ENCODE peak calls at places on chromosomes 7 and 10, in seven cellular contexts. R is activated CD4-positive, alpha-beta T cell treated with anti-CD3 and anti-CD28 coated beads, Interleukin-2, amount 10 ng/mL, durations not matched to agents 7 days and 5 days; E is hepatocyte; U is fibroblast of lung; J is T-helper 9 cell; O is NCI-H526 treated with DMSO at 0.1 percent for 48 hours; A is GM13977. H is an unnamed sample.
A peak's percentile ranks its signal among the peaks of the same experiment; 100 is the strongest.

GRCh38 chr7:108570146-108570755 is 577 bp downstream of the DNAJB9 start:
- DNase-seq in R (peak; percentile 53), E (peak; percentile 73), U (peak; percentile 55), J (peak; percentile 29), O (peak; percentile 69), A (peak; percentile 31), H (peak; percentile 57)

GRCh38 chr10:128969551-128969950 is 497.5 kb upstream of the MGMT start:
- DNase-seq in R (no peak), E (no peak), U (no peak), J (no peak), O (no peak), A (no peak), H (no peak)

GRCh38 chr7:132876576-132876975 is 205.3 kb downstream of the CHCHD3 start:
- DNase-seq in R (no peak), E (no peak), U (no peak), J (no peak), O (no peak), A (no peak), H (no peak)

GRCh38 chr10:44647877-44648542 is 263.1 kb upstream of the CXCL12 start:
- DNase-seq in R (no peak), E (no peak), U (peak; percentile 79), J (no peak), O (no peak), A (no peak), H (no peak)

GRCh38 chr7:132804849-132805485 is 228.7 kb upstream of the PLXNA4 start:
- DNase-seq in R (no peak), E (no peak), U (no peak), J (no peak), O (no peak), A (no peak), H (no peak)

GRCh38 chr7:140908351-140908750 is 16.4 kb downstream of the BRAF start:
- DNase-seq in R (no peak), E (no peak), U (no peak), J (no peak), O (no peak), A (no peak), H (no peak)

GRCh38 chr10:101236376-101237079 is 7.3 kb upstream of the LBX1 start:
- DNase-seq in R (no peak), E (no peak), U (no peak), J (no peak), O (no peak), A (no peak), H (no peak)

GRCh38 chr7:138064856-138065357 is 11.4 kb upstream of the AKR1D1 start:
- DNase-seq in R (no peak), E (peak; percentile 70), U (no peak), J (no peak), O (no peak), A (no peak), H (peak; percentile 71)

GRCh38 chr7:2019693-2020511 is 212.8 kb downstream of the MAD1L1 start:
- DNase-seq in R (peak; percentile 49), E (peak; percentile 42), U (peak; percentile 94), J (no peak), O (no peak), A (peak; percentile 87), H (no peak)

GRCh38 chr10:125955766-125956165 is 59.4 kb downstream of the FANK1 start:
- DNase-seq in R (no peak), E (no peak), U (no peak), J (no peak), O (no peak), A (no peak), H (no peak)

GRCh38 chr7:79337722-79338121 is 115.7 kb downstream of the MAGI2 start:
- DNase-seq in R (no peak), E (no peak), U (no peak), J (no peak), O (peak; percentile 21), A (no peak), H (no peak)

GRCh38 chr7:131500357-131500756 is 56.1 kb downstream of the PODXL start:
- DNase-seq in R (no peak), E (no peak), U (no peak), J (no peak), O (no peak), A (no peak), H (no peak)

GRCh38 chr7:133853706-133854276 is 273.3 kb upstream of the LRGUK start:
- DNase-seq in R (peak; percentile 12), E (peak; percentile 31), U (peak; percentile 91), J (no peak), O (peak; percentile 20), A (no peak), H (peak; percentile 49)

GRCh38 chr7:127850195-127850594 is 181.0 kb downstream of the LRRC4 start:
- DNase-seq in R (no peak), E (no peak), U (peak; percentile 69), J (no peak), O (no peak), A (no peak), H (no peak)

GRCh38 chr10:17453377-17454091 is 861 bp downstream of the ST8SIA6 start:
- DNase-seq in R (peak; percentile 18), E (peak; percentile 75), U (peak; percentile 56), J (peak; percentile 28), O (peak; percentile 39), A (peak; percentile 43), H (peak; percentile 55)

GRCh38 chr10:94680544-94680943 is 3.0 kb upstream of the CYP2C18 start:
- DNase-seq in R (no peak), E (peak; percentile 61), U (no peak), J (no peak), O (no peak), A (no peak), H (no peak)

GRCh38 chr7:55128693-55129394 is 110.0 kb downstream of the EGFR start:
- DNase-seq in R (no peak), E (no peak), U (peak; percentile 69), J (no peak), O (no peak), A (no peak), H (no peak)

GRCh38 chr7:122073635-122074034 is 70.4 kb downstream of the AASS start:
- DNase-seq in R (no peak), E (no peak), U (no peak), J (no peak), O (no peak), A (no peak), H (no peak)

GRCh38 chr7:82444220-82445049 is 858 bp upstream of the CACNA2D1 start:
- DNase-seq in R (no peak), E (no peak), U (no peak), J (no peak), O (peak; percentile 76), A (no peak), H (no peak)

GRCh38 chr7:142879060-142879459 is 6.5 kb downstream of the TRPV6 start:
- DNase-seq in R (no peak), E (no peak), U (no peak), J (no peak), O (no peak), A (no peak), H (no peak)

GRCh38 chr7:83415840-83416239 is 233.1 kb downstream of the SEMA3E start:
- DNase-seq in R (no peak), E (no peak), U (peak; percentile 55), J (no peak), O (no peak), A (no peak), H (no peak)

GRCh38 chr10:103643381-103643780 is 149.9 kb downstream of the NEURL1 start:
- DNase-seq in R (no peak), E (no peak), U (no peak), J (no peak), O (no peak), A (no peak), H (no peak)

GRCh38 chr10:79342811-79343541 is 4.3 kb upstream of the PPIF start:
- DNase-seq in R (no peak), E (no peak), U (no peak), J (no peak), O (no peak), A (no peak), H (no peak)

GRCh38 chr7:157664866-157665633 is 328.2 kb downstream of the DNAJB6 start:
- DNase-seq in R (no peak), E (no peak), U (peak; percentile 31), J (no peak), O (no peak), A (no peak), H (no peak)